ENCODE peak calls at places on chromosomes 6 and 20, in six cellular contexts. Q is cardiac fibroblast, S is adrenal gland, L is AG04450, O is upper lobe of right lung, H is pancreas. R is an unnamed sample.

GRCh38 chr6:13400772-13401171 is 72.4 kb upstream of the TBC1D7 start:
- DNase-seq in Q (no peak), S (no peak), L (no peak), O (no peak), H (no peak), R (no peak)

GRCh38 chr6:164247106-164247505 is 832.6 kb downstream of the QKI start:
- DNase-seq in Q (peak), S (no peak), L (no peak), O (no peak), H (no peak), R (no peak)

GRCh38 chr6:18431581-18431980 is 44.4 kb downstream of the RNF144B start:
- DNase-seq in Q (peak), S (no peak), L (no peak), O (no peak), H (no peak), R (no peak)

GRCh38 chr6:130517444-130517931 is 151.7 kb downstream of the TMEM200A start:
- DNase-seq in Q (peak), S (no peak), L (no peak), O (no peak), H (no peak), R (no peak)

GRCh38 chr20:57990396-57990987 is 238.0 kb downstream of the ANKRD60 start:
- DNase-seq in Q (peak), S (no peak), L (no peak), O (no peak), H (no peak), R (no peak)

GRCh38 chr6:107114872-107115694 is at the start of gene BEND3:
- DNase-seq in Q (no peak), S (peak), L (no peak), O (peak), H (peak), R (peak)

GRCh38 chr20:278181-278580 is 12.4 kb downstream of the C20orf96 start:
- DNase-seq in Q (no peak), S (no peak), L (no peak), O (no peak), H (no peak), R (peak)

GRCh38 chr6:144264270-144265060 is 20.7 kb upstream of the UTRN start:
- DNase-seq in Q (peak), S (peak), L (peak), O (no peak), H (no peak), R (no peak)

GRCh38 chr6:11783524-11784064 is 5.0 kb upstream of the ADTRP start:
- DNase-seq in Q (no peak), S (no peak), L (no peak), O (no peak), H (no peak), R (no peak)

GRCh38 chr6:9204171-9204570 is 768.8 kb upstream of the SLC35B3 start:
- DNase-seq in Q (peak), S (peak), L (peak), O (no peak), H (no peak), R (no peak)

GRCh38 chr6:11373208-11373607 is 140.7 kb upstream of the NEDD9 start:
- DNase-seq in Q (no peak), S (no peak), L (no peak), O (no peak), H (no peak), R (no peak)

GRCh38 chr6:40293824-40294188 is 293.4 kb downstream of the LRFN2 start:
- DNase-seq in Q (no peak), S (no peak), L (no peak), O (no peak), H (no peak), R (no peak)

GRCh38 chr20:36144336-36144735 is 10.2 kb upstream of the EPB41L1 start:
- DNase-seq in Q (no peak), S (no peak), L (no peak), O (no peak), H (no peak), R (no peak)

GRCh38 chr20:22652685-22653568 is 68.6 kb upstream of the FOXA2 start:
- DNase-seq in Q (no peak), S (no peak), L (no peak), O (no peak), H (no peak), R (no peak)

GRCh38 chr6:4913705-4914411 is 90.0 kb downstream of the RPP40 start:
- DNase-seq in Q (no peak), S (no peak), L (no peak), O (no peak), H (no peak), R (no peak)

GRCh38 chr6:111898452-111898851 is 25.2 kb upstream of the FYN start:
- DNase-seq in Q (no peak), S (no peak), L (no peak), O (no peak), H (no peak), R (no peak)

GRCh38 chr6:31008165-31008564 is 2.1 kb upstream of the MUC22 start:
- DNase-seq in Q (no peak), S (no peak), L (no peak), O (no peak), H (no peak), R (no peak)

GRCh38 chr6:139250296-139251274 is 41.2 kb downstream of the TXLNB start:
- DNase-seq in Q (peak), S (peak), L (no peak), O (no peak), H (no peak), R (peak)

DNA sequence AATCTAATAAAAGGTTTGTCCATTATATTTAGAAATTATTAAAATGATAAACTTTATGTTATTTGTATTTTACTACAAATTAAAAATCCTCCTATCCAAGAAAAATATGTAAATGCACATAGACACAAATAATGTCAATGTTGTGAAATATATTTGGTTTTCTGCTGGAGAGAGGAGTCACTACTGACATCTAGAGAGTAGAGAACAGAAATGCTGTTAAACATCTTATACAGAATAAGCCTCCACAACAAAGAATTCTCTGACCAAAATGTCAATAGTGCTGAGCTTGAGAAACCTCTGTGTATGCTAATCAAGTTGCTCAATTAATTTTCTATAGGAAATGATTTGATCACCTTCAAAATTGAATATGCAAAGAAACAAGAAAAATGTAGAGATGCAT is 12.4 kb downstream of the HTR1B start:
- DNase-seq in Q (peak), S (no peak), L (no peak), O (no peak), H (no peak), R (no peak)
- TF ChIP-seq CTCF in Q (peak), S (no peak), L (peak), O (no peak), H (no peak), R (no peak)

GRCh38 chr6:37492236-37493046 is 7.3 kb downstream of the CCDC167 start:
- DNase-seq in Q (no peak), S (no peak), L (no peak), O (no peak), H (no peak), R (no peak)
- H3K4me3 ChIP-seq in Q (no peak), S (no peak), L (no peak), O (no peak), H (no peak), R (no peak)

DNA sequence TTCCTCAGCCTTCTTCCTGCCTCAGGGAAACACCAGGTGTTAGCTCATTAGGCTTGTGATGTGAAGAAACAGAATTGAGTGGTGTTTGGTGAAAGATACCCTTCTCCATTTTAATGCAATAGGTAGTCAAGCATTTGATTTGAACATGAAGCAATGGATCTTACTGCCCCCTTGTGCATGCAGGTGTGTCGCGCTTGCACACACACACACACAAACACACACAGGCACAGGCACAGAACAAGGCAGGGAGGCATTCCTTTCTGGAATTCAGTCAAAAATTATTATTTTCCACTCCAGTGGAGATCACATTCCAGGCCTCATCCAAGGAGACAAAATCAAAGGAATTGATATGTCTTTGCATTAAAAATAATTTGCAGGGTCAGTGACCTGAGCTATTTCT is 667.0 kb upstream of the MARCKS start:
- DNase-seq in Q (no peak), S (no peak), L (no peak), O (no peak), H (no peak), R (no peak)
- TF ChIP-seq CTCF in Q (peak), S (no peak), L (no peak), O (no peak), H (no peak), R (no peak)

GRCh38 chr20:56630086-56630493 is 984 bp downstream of the TFAP2C start:
- DNase-seq in Q (no peak), S (peak), L (no peak), O (peak), H (peak), R (peak)
- H3K4me3 ChIP-seq in Q (no peak), S (no peak), L (no peak), O (peak), H (peak), R (peak)

GRCh38 chr20:13857304-13857703 is 72.5 kb downstream of the NDUFAF5 start:
- DNase-seq in Q (no peak), S (peak), L (no peak), O (peak), H (no peak), R (no peak)
- TF ChIP-seq CTCF in Q (no peak), S (no peak), L (no peak), O (no peak), H (no peak), R (no peak)

GRCh38 chr6:162074641-162075040 is 652.9 kb downstream of the PRKN start:
- DNase-seq in Q (no peak), S (no peak), L (no peak), O (no peak), H (no peak), R (no peak)
- H3K4me3 ChIP-seq in Q (no peak), S (no peak), L (no peak), O (no peak), H (no peak), R (no peak)

R was measured in testis.